ENCODE peak calls at places on chromosomes 1 and 21, in five cellular contexts. S is tibial nerve, C is heart right ventricle, I is pulmonary artery endothelial cell, O is GM03348. J is an unnamed sample.

GRCh38 chr1:25779387-25779786 is 20.6 kb upstream of the SELENON start:
- DNase-seq in S (no peak), C (no peak), I (no peak), O (no peak), J (no peak)

GRCh38 chr1:65170511-65171142 is 22.6 kb downstream of the AK4 start:
- DNase-seq in S (peak; percentile 50), C (no peak), I (no peak), O (peak; percentile 52), J (no peak)

GRCh38 chr1:22778842-22779520 is 68.3 kb downstream of the EPHB2 start:
- DNase-seq in S (peak; percentile 20), C (peak; percentile 15), I (no peak), O (no peak), J (no peak)

GRCh38 chr1:67211589-67212563 is 45.6 kb downstream of the IL23R start:
- DNase-seq in S (peak; percentile 21), C (peak; percentile 8), I (no peak), O (peak; percentile 11), J (peak; percentile 19)

GRCh38 chr1:41864471-41865040 is 54.2 kb downstream of the HIVEP3 start:
- DNase-seq in S (no peak), C (no peak), I (no peak), O (no peak), J (no peak)

GRCh38 chr1:166300767-166301166 is 134.0 kb upstream of the FAM78B start:
- DNase-seq in S (no peak), C (no peak), I (no peak), O (no peak), J (no peak)

GRCh38 chr1:157085416-157085815 is 14.2 kb downstream of the ETV3L start:
- DNase-seq in S (no peak), C (no peak), I (no peak), O (no peak), J (no peak)

GRCh38 chr1:248863011-248863881 is 4.4 kb upstream of the ZNF692 start:
- DNase-seq in S (peak; percentile 89), C (peak; percentile 88), I (no peak), O (peak; percentile 83), J (peak; percentile 98)

GRCh38 chr21:31293986-31294385 is 50.1 kb downstream of the TIAM1 start:
- DNase-seq in S (no peak), C (no peak), I (no peak), O (peak; percentile 89), J (no peak)

GRCh38 chr1:113073457-113073950 is 506 bp downstream of the LRIG2 start:
- DNase-seq in S (no peak), C (peak; percentile 48), I (peak; percentile 15), O (peak; percentile 84), J (no peak)

GRCh38 chr1:244006381-244006901 is 44.6 kb upstream of the ZBTB18 start:
- DNase-seq in S (no peak), C (no peak), I (no peak), O (no peak), J (no peak)

GRCh38 chr1:53656062-53656915 is 82.7 kb downstream of the GLIS1 start:
- DNase-seq in S (no peak), C (no peak), I (no peak), O (peak; percentile 89), J (no peak)